ENCODE peak calls at places on chromosomes 11 and 22, in seven cellular contexts. J, Q, H, A, M, U and Y are unnamed samples.
A peak's percentile ranks its signal among the peaks of the same experiment; 100 is the strongest.

GRCh38 chr11:124748481-124749338 is 3.3 kb downstream of the VSIG2 start:
- DNase-seq in U (no peak), J (no peak), H (no peak), Q (peak; percentile 88), M (no peak), A (no peak), Y (peak; percentile 84)

GRCh38 chr22:50676661-50677492 is 4.3 kb downstream of the SHANK3 start:
- DNase-seq in M (no peak), A (no peak), H (no peak), U (peak; percentile 13), J (no peak), Q (no peak), Y (peak; percentile 51)

GRCh38 chr11:57547854-57548377 is 10.5 kb downstream of the SMTNL1 start:
- DNase-seq in A (no peak), U (no peak), M (no peak), H (no peak), J (no peak), Q (peak; percentile 23), Y (no peak)

GRCh38 chr11:50182486-50182885 is 149.8 kb downstream of the OR4C45 start:
- DNase-seq in U (no peak), H (no peak), J (no peak), Q (no peak), A (no peak), M (no peak), Y (no peak)

GRCh38 chr11:117597083-117597482 is 199.9 kb downstream of the DSCAML1 start:
- DNase-seq in Q (peak; percentile 38), J (peak; percentile 26), H (no peak), M (no peak), U (no peak), A (peak; percentile 12), Y (no peak)

GRCh38 chr11:3803726-3804510 is 4.4 kb upstream of the PGAP2 start:
- DNase-seq in Q (no peak), U (no peak), H (no peak), J (no peak), A (no peak), M (no peak), Y (no peak)

GRCh38 chr11:110337570-110338193 is 41.3 kb upstream of the RDX start:
- DNase-seq in Q (peak; percentile 73), H (no peak), A (peak; percentile 76), U (no peak), M (no peak), J (no peak), Y (no peak)

GRCh38 chr11:36092314-36093030 is 148.6 kb downstream of the LDLRAD3 start:
- DNase-seq in A (no peak), M (no peak), Q (no peak), H (no peak), J (no peak), U (no peak), Y (no peak)

GRCh38 chr11:128036006-128036405 is 551.4 kb downstream of the ETS1 start:
- DNase-seq in U (no peak), A (no peak), Q (no peak), H (no peak), M (no peak), J (no peak), Y (no peak)

GRCh38 chr11:87428266-87428665 is 390.5 kb downstream of the TMEM135 start:
- DNase-seq in A (no peak), U (no peak), Q (no peak), H (no peak), M (peak; percentile 72), J (no peak), Y (no peak)

GRCh38 chr11:128867277-128867676 is at the start of gene KCNJ1:
- DNase-seq in Q (no peak), A (no peak), U (no peak), H (no peak), M (no peak), J (no peak), Y (peak; percentile 36)

GRCh38 chr11:47186076-47186936 is at the start of gene PACSIN3:
- DNase-seq in M (no peak), A (no peak), U (peak; percentile 69), H (no peak), J (peak; percentile 82), Q (peak; percentile 60), Y (peak; percentile 82)

GRCh38 chr11:3782963-3783362 is 14.4 kb downstream of the NUP98 start:
- DNase-seq in Q (no peak), M (no peak), J (no peak), A (no peak), U (no peak), H (no peak), Y (no peak)

GRCh38 chr11:111185259-111185658 is 60.3 kb upstream of the POU2AF2 start:
- DNase-seq in A (no peak), M (no peak), U (no peak), Q (no peak), H (no peak), J (no peak), Y (no peak)

GRCh38 chr11:127454856-127455255 is 454.3 kb upstream of the KIRREL3 start:
- DNase-seq in A (no peak), U (no peak), H (no peak), M (no peak), Q (no peak), J (no peak), Y (no peak)

DNA sequence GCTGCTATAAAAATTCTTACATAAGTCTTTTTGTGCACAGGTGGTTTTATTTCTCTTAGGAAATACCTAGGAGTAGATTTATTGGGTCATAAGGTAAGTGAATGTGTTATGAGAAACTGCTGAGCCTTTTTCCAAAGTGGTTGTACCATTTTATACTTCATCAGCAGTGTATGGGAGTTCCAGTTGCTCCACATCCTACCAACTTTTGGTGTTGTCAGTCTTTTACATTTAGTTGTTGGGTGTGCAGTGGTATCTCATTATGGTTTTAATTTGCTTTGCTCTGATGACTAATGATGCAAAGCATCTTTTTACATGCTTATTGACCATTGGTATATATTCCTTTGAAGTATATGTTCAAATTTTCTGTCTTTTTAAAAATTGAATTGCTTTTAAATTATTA is 3.1 kb downstream of the CAT start:
- DNase-seq in A (no peak), J (no peak), U (no peak), H (no peak), M (no peak), Q (no peak), Y (no peak)
- H3K4me1 ChIP-seq in A (peaks cover 4% of the 10 kb centered on the region), J (peaks cover 48% of the 10 kb centered on the region), U (peaks cover 67% of the 10 kb centered on the region), H (no peaks in the 10 kb centered on the region), M (peaks cover 64% of the 10 kb centered on the region), Q (peaks cover 9% of the 10 kb centered on the region), Y (peaks cover 81% of the 10 kb centered on the region)

GRCh38 chr11:65100674-65101350 is 4.8 kb downstream of the VPS51 start:
- DNase-seq in H (no peak), A (no peak), J (no peak), U (no peak), M (no peak), Q (no peak), Y (no peak)

GRCh38 chr11:65090628-65091027 is 5.4 kb upstream of the VPS51 start:
- DNase-seq in J (no peak), H (no peak), Q (no peak), U (no peak), M (no peak), A (no peak), Y (peak; percentile 31)

GRCh38 chr11:65095427-65095826 is 587 bp upstream of the VPS51 start:
- DNase-seq in U (no peak), M (no peak), Q (no peak), J (no peak), H (no peak), A (no peak), Y (no peak)

GRCh38 chr11:65096926-65097325 is 912 bp downstream of the VPS51 start:
- DNase-seq in Q (no peak), H (no peak), J (no peak), M (no peak), A (no peak), U (no peak), Y (no peak)

DNA sequence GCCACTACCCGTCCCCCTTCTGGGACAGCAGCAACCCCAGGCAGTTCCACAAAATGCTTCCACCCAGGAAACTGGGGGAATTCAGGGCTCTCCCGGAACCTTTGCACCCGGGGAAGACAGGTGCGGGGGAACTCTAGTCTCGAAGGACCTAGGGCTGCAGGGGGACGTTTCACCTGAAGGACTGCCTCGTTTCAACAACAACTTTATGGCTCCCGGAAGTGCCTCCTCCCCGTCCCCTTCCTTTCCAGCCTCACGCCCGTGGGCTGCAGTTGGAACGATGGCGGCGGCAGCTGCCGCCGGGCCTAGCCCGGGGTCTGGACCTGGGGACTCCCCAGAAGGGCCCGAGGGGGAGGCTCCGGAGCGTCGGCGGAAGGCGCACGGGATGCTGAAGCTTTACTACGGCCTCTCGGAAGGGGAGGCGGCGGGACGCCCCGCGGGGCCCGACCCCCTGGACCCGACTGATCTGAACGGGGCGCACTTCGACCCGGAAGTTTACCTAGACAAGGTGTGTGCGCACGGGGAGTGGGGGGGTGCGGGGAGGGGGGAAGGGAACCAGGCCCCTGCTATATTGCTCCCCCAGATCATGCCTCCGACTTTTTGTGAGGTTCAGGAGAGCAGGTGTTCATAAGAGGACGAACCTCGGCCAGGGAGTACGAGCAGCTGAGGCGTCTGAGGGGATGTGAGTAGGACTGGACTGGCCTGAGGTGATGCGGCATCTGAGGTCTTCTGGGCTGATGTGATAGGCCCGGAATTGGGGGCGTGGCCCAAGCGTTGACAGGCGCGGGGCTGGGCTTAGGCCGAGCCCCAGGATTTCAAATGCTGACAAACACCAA is at the start of gene VPS51:
- DNase-seq in J (peak; percentile 95), Q (peak; percentile 76), M (peak; percentile 97), H (peak; percentile 79), A (peak; percentile 88), U (peak; percentile 92), Y (peak; percentile 95)
- TF ChIP-seq CTCF in J (no peak), Q (no peak), M (no peak), H (no peak), A (no peak), U (no peak), Y (no peak)

GRCh38 chr22:21009638-21010425 is 5.1 kb upstream of the P2RX6 start:
- DNase-seq in J (no peak), Q (peak; percentile 51), A (no peak), U (peak; percentile 48), H (peak; percentile 16), M (no peak), Y (no peak)

GRCh38 chr22:21014202-21015050 is 539 bp upstream of the P2RX6 start:
- DNase-seq in A (peak; percentile 70), M (peak; percentile 94), J (peak; percentile 94), H (peak; percentile 64), Q (peak; percentile 91), U (peak; percentile 83), Y (peak; percentile 96)

GRCh38 chr22:21012446-21013407 is 2.2 kb upstream of the P2RX6 start:
- DNase-seq in Q (no peak), M (no peak), H (no peak), U (no peak), A (no peak), J (no peak), Y (peak; percentile 66)

GRCh38 chr22:21013742-21014201 is 1.2 kb upstream of the P2RX6 start:
- DNase-seq in A (no peak), U (no peak), Q (no peak), H (no peak), M (no peak), J (no peak), Y (no peak)

GRCh38 chr22:21010426-21011113 is 4.4 kb upstream of the P2RX6 start:
- DNase-seq in Q (no peak), J (no peak), M (no peak), A (no peak), U (no peak), H (no peak), Y (no peak)
- TF ChIP-seq POLR2AphosphoS5 in Q (no peak), J (no peak), M (no peak), A (no peak), U (no peak), H (no peak), Y (no peak)

DNA sequence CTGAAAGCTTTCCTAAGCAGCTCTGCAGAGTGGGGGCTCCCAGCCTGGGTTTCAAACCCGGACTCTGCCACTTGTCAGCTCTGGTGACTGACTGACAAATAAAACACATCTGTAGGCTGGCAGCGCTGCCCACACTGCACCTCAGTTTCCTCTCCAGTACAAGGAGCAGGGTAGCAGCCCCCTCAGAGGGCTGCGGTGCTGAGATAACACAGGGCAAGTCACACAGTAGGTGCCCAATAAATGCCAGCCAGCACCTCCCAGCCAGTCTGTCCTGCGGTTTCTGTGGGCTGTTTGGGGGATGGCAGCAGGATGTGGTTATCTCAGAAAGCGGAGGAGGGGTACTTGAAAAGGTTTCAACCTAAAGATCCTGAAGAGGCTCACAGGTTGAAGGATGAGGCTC is 1.5 kb downstream of the SYT12 start:
- DNase-seq in M (no peak), A (no peak), Q (no peak), J (no peak), H (no peak), U (no peak), Y (no peak)
- H3K4me1 ChIP-seq in M (peaks cover 13% of the 10 kb centered on the region), A (peaks cover 40% of the 10 kb centered on the region), Q (peaks cover 6% of the 10 kb centered on the region), J (peaks cover 17% of the 10 kb centered on the region), H (no peaks in the 10 kb centered on the region), U (peaks cover 32% of the 10 kb centered on the region), Y (peaks cover 33% of the 10 kb centered on the region)